ENCODE peak calls at places on chromosomes 13 and 19, in eight cellular contexts. L, P, A, Z, W, Y, X and O are unnamed samples.

GRCh38 chr19:47428177-47428894 is 9.0 kb upstream of the MEIS3 start:
- DNase-seq in P (peak; percentile 97), Y (peak; percentile 99), Z (peak; percentile 100), W (peak; percentile 81), X (peak; percentile 95), L (peak; percentile 86), A (peak; percentile 73), O (peak; percentile 96)

GRCh38 chr19:48913114-48913513 is 13.0 kb downstream of the NUCB1 start:
- DNase-seq in X (no peak), A (no peak), Y (peak; percentile 41), L (no peak), Z (no peak), P (no peak), W (no peak), O (no peak)

GRCh38 chr13:31909889-31910551 is 121.6 kb upstream of the FRY start:
- DNase-seq in Y (peak; percentile 81), P (peak; percentile 72), L (peak; percentile 80), Z (peak; percentile 72), W (no peak), X (no peak), A (peak; percentile 53), O (no peak)

GRCh38 chr19:1118999-1119398 is 15.2 kb downstream of the GPX4 start:
- DNase-seq in Z (no peak), W (no peak), Y (no peak), X (no peak), P (no peak), L (no peak), A (no peak), O (no peak)

GRCh38 chr19:37943480-37943879 is 36.5 kb downstream of the SIPA1L3 start:
- DNase-seq in X (no peak), Y (no peak), W (no peak), A (peak; percentile 43), L (no peak), Z (no peak), P (no peak), O (no peak)

GRCh38 chr19:22882797-22883196 is 50.7 kb downstream of the ZNF723 start:
- DNase-seq in Z (peak; percentile 53), A (no peak), W (no peak), L (peak; percentile 12), P (peak; percentile 4), X (no peak), Y (peak; percentile 81), O (no peak)

GRCh38 chr19:5205937-5206750 is 134.5 kb downstream of the PTPRS start:
- DNase-seq in Y (no peak), W (no peak), A (no peak), X (no peak), L (no peak), P (no peak), Z (no peak), O (no peak)

GRCh38 chr19:47891923-47892666 is 6.0 kb upstream of the SULT2A1 start:
- DNase-seq in P (no peak), Z (no peak), L (no peak), A (peak; percentile 41), Y (no peak), W (no peak), X (no peak), O (no peak)

GRCh38 chr19:18588611-18589379 is at the start of gene REX1BD:
- DNase-seq in A (peak; percentile 80), Z (peak; percentile 75), L (peak; percentile 71), W (peak; percentile 93), X (no peak), P (peak; percentile 76), Y (peak; percentile 94), O (peak; percentile 88)

GRCh38 chr19:12821761-12822160 is 12.6 kb downstream of the RTBDN start:
- DNase-seq in W (no peak), L (no peak), Y (no peak), A (no peak), Z (peak; percentile 27), X (no peak), P (no peak), O (no peak)

GRCh38 chr19:42352216-42352892 is 26.9 kb downstream of the MEGF8 start:
- DNase-seq in A (no peak), Z (no peak), L (no peak), Y (no peak), P (peak; percentile 15), X (no peak), W (no peak), O (peak; percentile 84)

GRCh38 chr19:1007399-1007745 is 7.2 kb downstream of the GRIN3B start:
- DNase-seq in A (no peak), L (no peak), X (no peak), Y (no peak), Z (no peak), P (no peak), W (no peak), O (no peak)

GRCh38 chr13:47594833-47595232 is 406.2 kb downstream of the SUCLA2 start:
- DNase-seq in P (no peak), L (peak; percentile 7), X (no peak), W (no peak), Z (peak; percentile 21), A (no peak), Y (peak; percentile 47), O (no peak)
- TF ChIP-seq CTCF in P (no peak), L (peak; percentile 26), X (peak; percentile 10), W (peak; percentile 23), Z (peak; percentile 29), A (no peak), Y (peak; percentile 35), O (peak; percentile 21)

GRCh38 chr13:28753208-28753892 is 34.6 kb upstream of the SLC46A3 start:
- DNase-seq in Z (peak; percentile 93), W (no peak), X (peak; percentile 89), L (peak; percentile 70), A (peak; percentile 31), Y (peak; percentile 57), P (peak; percentile 96), O (no peak)
- TF ChIP-seq CTCF in Z (peak; percentile 33), W (no peak), X (no peak), L (no peak), A (no peak), Y (no peak), P (peak; percentile 41), O (no peak)

DNA sequence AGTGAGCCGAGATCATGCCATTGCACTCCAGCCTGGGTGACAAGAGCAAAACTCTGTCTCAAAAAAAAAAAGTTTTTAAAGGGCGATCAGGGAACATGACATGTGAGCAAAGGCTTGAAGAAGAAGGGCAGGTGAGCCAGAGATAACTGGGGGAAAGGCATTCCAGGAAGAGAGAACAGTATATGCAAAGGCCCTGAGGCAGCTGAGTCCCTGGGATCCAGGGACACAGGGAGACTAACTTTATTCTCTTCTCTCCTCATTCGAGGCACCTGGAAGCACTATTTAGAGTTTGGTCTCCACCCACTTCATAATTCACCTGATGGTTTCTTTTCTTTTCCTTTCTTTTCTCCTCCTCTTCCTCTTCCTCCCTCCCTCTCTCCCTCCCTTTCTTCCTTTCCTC is 17.6 kb downstream of the ZSCAN5A start:
- DNase-seq in X (no peak), W (no peak), Y (no peak), Z (no peak), P (no peak), L (no peak), A (no peak), O (no peak)
- TF ChIP-seq CTCF in X (no peak), W (no peak), Y (no peak), Z (no peak), P (no peak), L (no peak), A (no peak), O (no peak)

DNA sequence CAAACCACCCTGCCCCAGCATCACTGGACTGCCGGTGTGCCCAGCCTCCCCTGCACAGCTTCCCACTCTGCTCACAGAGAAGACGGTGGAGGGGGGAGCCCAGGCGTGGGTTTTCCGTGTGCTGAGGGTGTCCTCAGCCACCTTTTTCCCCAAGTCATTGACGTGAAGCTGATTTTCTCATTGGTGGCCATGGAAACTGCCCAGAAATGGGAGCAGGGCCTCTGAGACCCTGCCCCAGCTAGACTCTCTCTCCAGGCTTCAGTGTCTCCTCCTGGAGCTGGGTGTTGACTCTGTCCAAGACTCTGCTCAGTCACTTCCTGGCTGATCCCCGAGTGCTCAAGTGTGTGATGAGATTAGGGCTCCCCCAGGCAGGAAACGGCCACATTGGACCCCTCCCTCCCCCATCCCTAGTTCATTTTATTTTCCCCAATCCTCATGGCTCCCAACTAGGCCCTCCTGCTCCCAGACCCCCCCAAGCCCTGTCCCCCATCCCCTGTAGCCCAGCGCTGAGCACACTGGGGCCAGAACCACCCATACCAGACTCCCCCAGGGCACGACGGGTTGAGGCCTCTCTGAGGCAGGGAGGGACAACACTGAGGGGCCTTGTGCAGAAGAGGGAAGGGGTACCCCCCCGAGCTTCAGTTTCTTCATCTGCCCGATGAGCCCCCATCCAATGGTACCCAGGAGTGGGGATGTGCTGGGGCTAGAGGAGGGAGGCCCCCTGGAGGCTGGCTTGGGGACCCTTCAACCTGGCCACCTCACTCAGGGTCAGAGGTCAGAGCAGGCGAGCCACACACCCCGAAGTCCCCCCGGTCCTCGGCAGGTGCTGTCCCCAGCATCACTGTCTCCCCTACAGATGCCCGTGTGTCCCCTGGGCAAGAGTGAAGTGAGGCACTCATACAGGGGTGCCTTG is 1.2 kb upstream of the F2RL3 start:
- DNase-seq in X (no peak), A (no peak), P (no peak), W (no peak), L (no peak), Y (peak; percentile 54), Z (no peak), O (no peak)
- TF ChIP-seq CTCF in X (no peak), A (no peak), P (no peak), W (no peak), L (no peak), Y (no peak), Z (no peak), O (no peak)

GRCh38 chr19:6556043-6556449 is 25.2 kb downstream of the TNFSF9 start:
- DNase-seq in X (no peak), L (no peak), A (no peak), W (no peak), P (no peak), Y (no peak), Z (no peak), O (no peak)
- TF ChIP-seq CTCF in X (no peak), L (no peak), A (no peak), W (no peak), P (no peak), Y (no peak), Z (no peak), O (no peak)

DNA sequence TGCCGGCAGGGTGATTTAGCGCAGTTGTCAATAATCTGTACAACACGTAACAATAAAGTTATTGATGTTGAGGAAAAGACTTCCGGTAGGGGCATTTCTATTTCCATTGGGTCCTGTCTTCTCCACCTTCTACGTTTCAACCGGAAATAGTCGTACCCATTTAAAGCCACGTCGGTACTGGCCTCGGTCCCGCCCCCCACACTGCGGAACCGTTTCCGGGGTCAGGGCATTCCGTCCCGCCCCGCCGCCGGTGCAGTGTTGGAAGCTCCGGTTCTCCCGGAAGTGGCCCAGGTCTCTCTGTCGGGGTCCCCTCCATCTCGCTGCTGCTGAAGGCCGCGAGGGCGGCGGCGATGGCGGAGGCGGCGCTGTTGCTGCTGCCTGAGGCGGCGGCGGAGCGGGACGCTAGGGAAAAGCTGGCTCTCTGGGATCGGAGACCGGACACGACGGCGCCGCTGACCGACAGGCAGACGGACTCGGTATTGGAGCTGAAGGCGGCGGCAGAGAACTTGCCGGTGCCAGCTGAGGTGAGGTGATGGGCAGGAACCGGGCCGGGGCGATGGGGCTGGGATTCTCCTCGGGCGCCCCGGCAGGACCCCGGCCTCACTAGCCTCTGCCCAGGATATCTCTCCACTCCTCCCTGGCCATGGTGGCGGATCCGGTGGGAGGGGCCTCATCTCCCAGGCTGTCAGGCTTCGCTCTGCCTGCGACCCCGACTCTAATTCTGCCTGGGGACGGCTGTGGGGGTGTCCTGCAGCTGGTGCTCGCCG is at the start of gene COG3:
- DNase-seq in W (peak; percentile 96), P (peak; percentile 97), X (peak; percentile 92), L (peak; percentile 97), Z (peak; percentile 98), Y (peak; percentile 98), A (peak; percentile 96), O (peak; percentile 95)
- TF ChIP-seq CTCF in W (peak; percentile 26), P (peak; percentile 49), X (no peak), L (peak; percentile 48), Z (no peak), Y (peak; percentile 1), A (peak; percentile 26), O (peak; percentile 24)